ENCODE peak calls at places on chromosomes 3 and 15, in five cellular contexts. I is fibroblast of the conjunctiva, O is GM19239, E is NCI-H460, X is mesenteric fat pad. G is an unnamed sample.
A peak's percentile ranks its signal among the peaks of the same experiment; 100 is the strongest.

GRCh38 chr3:61110576-61110975 is 140.7 kb downstream of the FHIT start:
- DNase-seq in I (no peak), O (peak; percentile 4), E (no peak), X (no peak), G (no peak)

GRCh38 chr15:87877114-87877810 is 379.3 kb downstream of the NTRK3 start:
- DNase-seq in I (no peak), O (no peak), E (no peak), X (no peak), G (no peak)

GRCh38 chr3:159077860-159078259 is 276.0 kb downstream of the MFSD1 start:
- DNase-seq in I (no peak), O (no peak), E (no peak), X (no peak), G (peak; percentile 82)

GRCh38 chr3:53807117-53807521 is 39.1 kb downstream of the CHDH start:
- DNase-seq in I (no peak), O (no peak), E (no peak), X (no peak), G (no peak)

GRCh38 chr3:195154793-195155535 is 116.0 kb downstream of the XXYLT1 start:
- DNase-seq in I (peak; percentile 77), O (no peak), E (no peak), X (peak; percentile 92), G (peak; percentile 65)

GRCh38 chr3:188788621-188789081 is 383.1 kb upstream of the TPRG1 start:
- DNase-seq in I (peak; percentile 74), O (no peak), E (no peak), X (no peak), G (peak; percentile 92)

GRCh38 chr3:143158549-143158988 is 39.0 kb downstream of the CHST2 start:
- DNase-seq in I (no peak), O (peak; percentile 13), E (no peak), X (no peak), G (peak; percentile 56)

GRCh38 chr3:42013652-42014442 is 51.9 kb upstream of the ULK4 start:
- DNase-seq in I (no peak), O (no peak), E (no peak), X (peak; percentile 89), G (no peak)

GRCh38 chr3:74839591-74839990 is 225.1 kb upstream of the CNTN3 start:
- DNase-seq in I (no peak), O (no peak), E (no peak), X (no peak), G (no peak)

GRCh38 chr3:197501496-197501878 is 54.3 kb downstream of the BDH1 start:
- DNase-seq in I (no peak), O (no peak), E (no peak), X (no peak), G (no peak)

GRCh38 chr3:115623414-115623868 is at the start of gene GAP43:
- DNase-seq in I (peak; percentile 51), O (no peak), E (peak; percentile 41), X (no peak), G (peak; percentile 72)

GRCh38 chr15:58331562-58331902 is 100.3 kb upstream of the LIPC start:
- DNase-seq in I (no peak), O (no peak), E (no peak), X (no peak), G (no peak)

GRCh38 chr3:153289334-153289808 is 127.3 kb downstream of the RAP2B start:
- DNase-seq in I (no peak), O (no peak), E (peak; percentile 41), X (no peak), G (no peak)

G was measured in stromal cell of bone marrow.